ENCODE peak calls at places on chromosomes 6 and 20, in seven cellular contexts. I is cardiac muscle cell, B is brain microvascular endothelial cell, Q is AG09309, H is stomach, V is left lung, C is ovary. M is an unnamed sample.

GRCh38 chr6:25583099-25583498 is 68.9 kb upstream of the SCGN start:
- DNase-seq in I (no peak), B (no peak), Q (no peak), H (no peak), V (no peak), C (no peak), M (no peak)

GRCh38 chr20:38159949-38160756 is 4.9 kb downstream of the TGM2 start:
- DNase-seq in I (no peak), B (no peak), Q (no peak), H (no peak), V (no peak), C (no peak), M (no peak)

GRCh38 chr6:133392015-133392414 is 150.9 kb downstream of the EYA4 start:
- DNase-seq in I (no peak), B (no peak), Q (no peak), H (no peak), V (no peak), C (no peak), M (no peak)

GRCh38 chr6:52503853-52504777 is 72.7 kb downstream of the TRAM2 start:
- DNase-seq in I (peak; percentile 71), B (peak; percentile 85), Q (no peak), H (peak; percentile 98), V (peak; percentile 93), C (no peak), M (peak; percentile 69)

GRCh38 chr6:108609276-108609769 is 48.6 kb downstream of the FOXO3 start:
- DNase-seq in I (no peak), B (no peak), Q (peak; percentile 46), H (no peak), V (no peak), C (no peak), M (peak; percentile 76)

GRCh38 chr6:157220485-157220884 is 102.8 kb downstream of the TMEM242 start:
- DNase-seq in I (no peak), B (no peak), Q (no peak), H (no peak), V (no peak), C (no peak), M (no peak)

GRCh38 chr20:41360831-41361756 is 5.5 kb downstream of the EMILIN3 start:
- DNase-seq in I (no peak), B (no peak), Q (no peak), H (no peak), V (no peak), C (no peak), M (no peak)

GRCh38 chr20:48910360-48910781 is 11.1 kb upstream of the ARFGEF2 start:
- DNase-seq in I (peak; percentile 72), B (peak; percentile 47), Q (no peak), H (no peak), V (no peak), C (no peak), M (peak; percentile 33)

GRCh38 chr6:34132486-34133185 is 13.3 kb downstream of the GRM4 start:
- DNase-seq in I (peak; percentile 45), B (no peak), Q (no peak), H (no peak), V (no peak), C (peak; percentile 49), M (no peak)

GRCh38 chr6:67717281-67717680 is 917.8 kb upstream of the ADGRB3 start:
- DNase-seq in I (peak; percentile 74), B (peak; percentile 56), Q (no peak), H (no peak), V (no peak), C (no peak), M (peak; percentile 38)

GRCh38 chr6:161137839-161138544 is 135.9 kb downstream of the AGPAT4 start:
- DNase-seq in I (no peak), B (no peak), Q (peak; percentile 4), H (no peak), V (no peak), C (no peak), M (peak; percentile 64)

GRCh38 chr6:103167345-103167744 is 1692.4 kb downstream of the HACE1 start:
- DNase-seq in I (no peak), B (no peak), Q (no peak), H (no peak), V (no peak), C (no peak), M (no peak)

GRCh38 chr6:109318328-109318876 is 63.9 kb downstream of the CD164 start:
- DNase-seq in I (no peak), B (no peak), Q (no peak), H (no peak), V (no peak), C (no peak), M (no peak)

GRCh38 chr6:110180228-110181008 is at the start of gene CDC40:
- DNase-seq in I (no peak), B (no peak), Q (no peak), H (peak; percentile 50), V (peak; percentile 71), C (peak; percentile 71), M (no peak)

GRCh38 chr20:41428285-41428684 is 61.7 kb upstream of the EMILIN3 start:
- DNase-seq in I (peak; percentile 22), B (peak; percentile 74), Q (no peak), H (no peak), V (no peak), C (no peak), M (peak; percentile 76)

GRCh38 chr6:44217332-44218143 is 812 bp downstream of the MYMX start:
- DNase-seq in I (peak; percentile 20), B (peak; percentile 38), Q (no peak), H (peak; percentile 80), V (no peak), C (no peak), M (no peak)

GRCh38 chr6:51934098-51934497 is 153.3 kb downstream of the PKHD1 start:
- DNase-seq in I (no peak), B (no peak), Q (no peak), H (no peak), V (no peak), C (no peak), M (no peak)

GRCh38 chr6:134884752-134885151 is 65.1 kb downstream of the ALDH8A1 start:
- DNase-seq in I (no peak), B (no peak), Q (no peak), H (no peak), V (no peak), C (no peak), M (no peak)

GRCh38 chr20:14673164-14673563 is 335.8 kb upstream of the FLRT3 start:
- DNase-seq in I (no peak), B (peak; percentile 4), Q (no peak), H (no peak), V (no peak), C (no peak), M (no peak)

GRCh38 chr6:109452181-109452580 is 3.4 kb downstream of the MICAL1 start:
- DNase-seq in I (no peak), B (no peak), Q (no peak), H (no peak), V (no peak), C (no peak), M (no peak)

GRCh38 chr6:96626749-96627353 is 63.9 kb downstream of the FHL5 start:
- DNase-seq in I (peak; percentile 67), B (no peak), Q (peak; percentile 4), H (no peak), V (no peak), C (no peak), M (peak; percentile 1)

GRCh38 chr6:132683543-132683942 is 24.6 kb upstream of the TAAR1 start:
- DNase-seq in I (peak; percentile 92), B (peak; percentile 30), Q (peak; percentile 66), H (no peak), V (no peak), C (no peak), M (peak; percentile 12)

GRCh38 chr6:11236351-11236750 is 3.9 kb upstream of the NEDD9 start:
- DNase-seq in I (no peak), B (no peak), Q (no peak), H (no peak), V (no peak), C (no peak), M (peak; percentile 42)

GRCh38 chr20:63253065-63253437 is 1.2 kb downstream of the NKAIN4 start:
- DNase-seq in I (no peak), B (no peak), Q (no peak), H (no peak), V (no peak), C (no peak), M (no peak)

GRCh38 chr20:13221673-13222318 is 722 bp downstream of the ISM1 start:
- DNase-seq in I (peak; percentile 74), B (peak; percentile 37), Q (no peak), H (no peak), V (peak; percentile 49), C (peak; percentile 19), M (peak; percentile 68)
- H3K4me3 ChIP-seq in I (peak overlapping the region; percentile 46), B (peak overlapping the region; percentile 20), Q (peak overlapping the region; percentile 49), H (peak overlapping the region; percentile 53), V (peak overlapping the region; percentile 41), C (peak overlapping the region; percentile 31), M (peak overlapping the region; percentile 18)

DNA sequence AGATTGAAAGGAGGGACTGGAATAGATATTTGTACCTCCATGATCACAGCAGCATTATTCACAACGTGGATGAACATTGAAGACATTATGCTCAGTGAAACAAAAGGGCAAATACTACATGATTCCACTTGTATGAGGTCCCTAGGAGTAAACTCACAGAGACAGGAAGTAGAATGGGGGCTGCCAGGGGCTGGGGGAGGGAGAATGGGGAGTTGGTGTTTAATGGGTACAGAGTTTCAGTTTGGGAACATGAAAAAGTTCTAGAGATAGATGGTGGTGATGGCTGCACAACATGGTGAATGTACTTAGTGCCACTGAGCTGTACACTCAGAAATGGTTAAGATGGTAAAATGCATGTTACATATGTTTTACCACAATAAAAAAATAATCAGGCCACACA is 164.3 kb upstream of the RREB1 start:
- DNase-seq in I (no peak), B (no peak), Q (no peak), H (no peak), V (no peak), C (no peak), M (no peak)
- H3K4me3 ChIP-seq in I (no peak overlapping the region), B (no peak overlapping the region), Q (no peak overlapping the region), H (no peak overlapping the region), V (no peak overlapping the region), C (no peak overlapping the region), M (no peak overlapping the region)

GRCh38 chr6:89564752-89565427 is 73.7 kb downstream of the LYRM2 start:
- DNase-seq in I (peak; percentile 7), B (peak; percentile 14), Q (no peak), H (no peak), V (no peak), C (no peak), M (peak; percentile 7)
- H3K4me3 ChIP-seq in I (no peak overlapping the region), B (no peak overlapping the region), Q (no peak overlapping the region), H (no peak overlapping the region), V (no peak overlapping the region), C (no peak overlapping the region), M (no peak overlapping the region)

DNA sequence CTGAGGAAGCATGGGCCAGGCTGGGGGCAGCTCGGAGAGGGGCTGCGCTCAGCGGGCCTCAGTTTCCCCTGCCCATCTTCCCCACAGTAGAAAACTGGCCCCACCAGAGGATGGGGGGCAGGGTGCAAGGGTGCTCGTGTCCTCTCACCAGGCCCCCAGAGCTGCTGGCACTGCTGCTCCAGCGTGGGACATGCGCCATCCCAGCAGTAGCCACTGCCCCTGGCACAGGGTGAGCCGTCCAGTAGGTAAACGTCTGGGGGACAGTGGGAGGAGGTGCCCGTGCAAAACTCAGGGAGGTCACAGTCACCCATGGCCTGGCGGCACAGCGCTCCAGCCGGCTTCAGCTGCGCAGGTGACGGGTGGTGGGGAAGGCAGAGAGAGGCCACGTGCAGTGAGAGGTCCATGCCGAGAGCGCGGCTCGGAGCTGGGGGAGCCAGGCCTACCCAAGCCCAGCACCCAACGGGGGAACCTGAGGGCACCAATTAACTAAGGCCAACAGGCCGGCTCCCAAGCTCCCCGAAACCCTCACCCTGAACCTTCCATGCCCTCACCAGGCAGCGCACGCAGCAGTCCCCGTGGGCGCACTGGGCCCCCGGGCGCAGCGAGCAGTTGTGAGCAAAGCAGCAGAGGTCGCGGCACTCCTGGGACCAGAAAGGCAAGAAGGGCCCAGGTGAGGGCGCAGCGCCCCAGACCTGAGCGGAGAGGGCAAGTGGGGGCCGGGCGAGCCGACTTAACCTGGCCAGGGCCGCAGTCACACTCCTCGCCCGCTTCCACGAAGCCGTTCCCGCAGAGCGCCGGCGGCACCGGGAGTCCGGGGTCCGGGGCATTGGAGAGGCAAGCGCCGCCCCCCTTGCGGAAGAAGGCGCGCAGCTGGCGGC is 9.0 kb upstream of the GFRA4 start:
- DNase-seq in I (no peak), B (no peak), Q (no peak), H (no peak), V (no peak), C (no peak), M (no peak)
- H3K4me3 ChIP-seq in I (no peak overlapping the region), B (no peak overlapping the region), Q (no peak overlapping the region), H (peak overlapping the region; percentile 20), V (no peak overlapping the region), C (no peak overlapping the region), M (no peak overlapping the region)

M was measured in foreskin fibroblast.